ENCODE peak calls at places on chromosomes 6 and 20, in four cellular contexts. M, D, O and T are unnamed samples.

GRCh38 chr20:10696650-10697049 is 22.9 kb upstream of the JAG1 start:
- DNase-seq in O (peak), M (no peak), D (no peak), T (peak)

GRCh38 chr6:81171991-81172740 is 580.3 kb downstream of the TENT5A start:
- DNase-seq in M (peak), D (peak), O (no peak), T (no peak)

GRCh38 chr6:130018830-130019795 is 732 bp downstream of the L3MBTL3 start:
- DNase-seq in D (peak), O (peak), M (peak), T (peak)

GRCh38 chr20:37670426-37670825 is 23.4 kb upstream of the CTNNBL1 start:
- DNase-seq in M (no peak), D (peak), O (no peak), T (no peak)

GRCh38 chr6:6486595-6486994 is 101.9 kb upstream of the LY86 start:
- DNase-seq in M (no peak), D (no peak), O (no peak), T (no peak)

GRCh38 chr6:34546551-34547321 is 9.4 kb downstream of the SPDEF start:
- DNase-seq in O (no peak), D (peak), M (no peak), T (no peak)

GRCh38 chr6:20168668-20169633 is 43.3 kb downstream of the MBOAT1 start:
- DNase-seq in O (no peak), D (peak), M (no peak), T (no peak)

GRCh38 chr20:5400164-5400762 is 83.5 kb upstream of the PROKR2 start:
- DNase-seq in M (peak), D (peak), O (no peak), T (peak)

GRCh38 chr20:46324960-46325703 is 16.8 kb upstream of the CDH22 start:
- DNase-seq in M (no peak), O (no peak), D (peak), T (peak)

GRCh38 chr20:1555952-1556351 is 1.6 kb downstream of the SIRPD start:
- DNase-seq in M (no peak), O (no peak), D (no peak), T (no peak)

GRCh38 chr6:129105793-129106192 is 222.9 kb downstream of the LAMA2 start:
- DNase-seq in D (no peak), O (no peak), M (no peak), T (no peak)

GRCh38 chr6:3349388-3350251 is 90.9 kb downstream of the PSMG4 start:
- DNase-seq in M (no peak), D (no peak), O (no peak), T (no peak)

GRCh38 chr6:4656106-4656505 is 120.1 kb upstream of the CDYL start:
- DNase-seq in M (no peak), O (no peak), D (no peak), T (no peak)

GRCh38 chr6:116376149-116376548 is 5.4 kb downstream of the DSE start:
- DNase-seq in D (no peak), O (no peak), M (no peak), T (no peak)

GRCh38 chr6:143097224-143097795 is 36.6 kb downstream of the AIG1 start:
- DNase-seq in O (no peak), M (no peak), D (no peak), T (no peak)

GRCh38 chr20:20806121-20806820 is 93.8 kb upstream of the RALGAPA2 start:
- DNase-seq in D (no peak), M (no peak), O (no peak), T (no peak)

GRCh38 chr20:36084897-36085617 is 69.5 kb upstream of the EPB41L1 start:
- DNase-seq in O (no peak), M (peak), D (peak), T (no peak)

GRCh38 chr6:82072771-82073170 is 174.8 kb downstream of the IBTK start:
- DNase-seq in M (peak), D (peak), O (no peak), T (no peak)

GRCh38 chr20:58980711-58981563 is at the start of gene NELFCD:
- DNase-seq in M (peak), O (peak), D (peak), T (peak)

GRCh38 chr6:98107801-98108200 is 726.6 kb upstream of the POU3F2 start:
- DNase-seq in D (no peak), M (peak), O (no peak), T (no peak)

GRCh38 chr6:32610897-32611296 is 21.2 kb upstream of the HLA-DRB1 start:
- DNase-seq in O (no peak), D (no peak), M (no peak), T (no peak)

GRCh38 chr6:140812636-140813035 is 1320.1 kb upstream of the GJE1 start:
- DNase-seq in M (no peak), D (peak), O (no peak), T (no peak)

GRCh38 chr6:83927470-83927869 is 68.0 kb downstream of the CYB5R4 start:
- DNase-seq in M (no peak), O (no peak), D (no peak), T (no peak)

GRCh38 chr20:32839982-32840285 is 18.8 kb upstream of the EFCAB8 start:
- DNase-seq in M (no peak), O (no peak), D (no peak), T (no peak)

GRCh38 chr20:57902478-57902877 is 192.7 kb upstream of the PMEPA1 start:
- DNase-seq in O (peak), M (peak), D (no peak), T (peak)

GRCh38 chr6:89985744-89986493 is 91.7 kb downstream of the GJA10 start:
- DNase-seq in D (peak), O (no peak), M (peak), T (no peak)

GRCh38 chr6:36757206-36757605 is 59.6 kb downstream of the RAB44 start:
- DNase-seq in M (no peak), D (no peak), O (no peak), T (peak)

GRCh38 chr6:31042801-31043200 is 32.5 kb downstream of the MUC22 start:
- DNase-seq in M (peak), O (peak), D (peak), T (peak)

GRCh38 chr6:21748343-21749063 is 155.0 kb downstream of the SOX4 start:
- DNase-seq in M (peak), D (peak), O (no peak), T (peak)

GRCh38 chr20:31560094-31560899 is 44.8 kb upstream of the ID1 start:
- DNase-seq in M (peak), O (peak), D (peak), T (peak)

GRCh38 chr20:1301031-1301529 is 27.9 kb downstream of the SDCBP2 start:
- DNase-seq in M (peak), O (no peak), D (peak), T (no peak)